ENCODE peak calls at places on chromosomes 12 and 14, in four cellular contexts. One of them, this sample, is unnamed.

GRCh38 chr12:46461459-46461858 is 88.9 kb upstream of the SLC38A2 start:
- DNase-seq in GM10248: no peak
- DNase-seq in CD4-positive, alpha-beta memory T cell: no peak
- DNase-seq in EL: no peak
- DNase-seq in this sample: no peak

GRCh38 chr12:15863258-15863835 is 18.8 kb upstream of the STRAP start:
- DNase-seq in GM10248: no peak
- DNase-seq in CD4-positive, alpha-beta memory T cell: no peak
- DNase-seq in EL: peak
- DNase-seq in this sample: no peak

GRCh38 chr12:50362671-50363070 is 33.7 kb downstream of the FAM186A start:
- DNase-seq in GM10248: no peak
- DNase-seq in EL: no peak
- DNase-seq in CD4-positive, alpha-beta memory T cell: no peak
- DNase-seq in this sample: no peak

GRCh38 chr12:93793007-93793406 is 115.8 kb downstream of the CRADD start:
- DNase-seq in GM10248: no peak
- DNase-seq in EL: no peak
- DNase-seq in CD4-positive, alpha-beta memory T cell: no peak
- DNase-seq in this sample: no peak

GRCh38 chr12:123076604-123077297 is 74.1 kb downstream of the PITPNM2 start:
- DNase-seq in EL: peak
- DNase-seq in GM10248: peak
- DNase-seq in CD4-positive, alpha-beta memory T cell: peak
- DNase-seq in this sample: no peak

GRCh38 chr12:88944403-88944802 is 364.1 kb upstream of the KITLG start:
- DNase-seq in CD4-positive, alpha-beta memory T cell: no peak
- DNase-seq in EL: peak
- DNase-seq in GM10248: no peak
- DNase-seq in this sample: no peak

GRCh38 chr12:103912069-103912468 is 18.1 kb upstream of the HSP90B1 start:
- DNase-seq in GM10248: no peak
- DNase-seq in CD4-positive, alpha-beta memory T cell: no peak
- DNase-seq in EL: no peak
- DNase-seq in this sample: no peak

GRCh38 chr12:51071663-51072062 is 11.7 kb downstream of the CSRNP2 start:
- DNase-seq in EL: no peak
- DNase-seq in GM10248: no peak
- DNase-seq in CD4-positive, alpha-beta memory T cell: no peak
- DNase-seq in this sample: no peak

GRCh38 chr12:31959701-31960391 is 631 bp downstream of the RESF1 start:
- DNase-seq in GM10248: peak
- DNase-seq in CD4-positive, alpha-beta memory T cell: no peak
- DNase-seq in EL: peak
- DNase-seq in this sample: peak

GRCh38 chr12:64608901-64609542 is 1.3 kb upstream of the RASSF3 start:
- DNase-seq in EL: peak
- DNase-seq in CD4-positive, alpha-beta memory T cell: peak
- DNase-seq in GM10248: peak
- DNase-seq in this sample: no peak

GRCh38 chr14:91511014-91511466 is 930 bp upstream of the PPP4R3A start:
- DNase-seq in EL: no peak
- DNase-seq in GM10248: peak
- DNase-seq in CD4-positive, alpha-beta memory T cell: no peak
- DNase-seq in this sample: no peak

GRCh38 chr14:104643306-104643705 is 38.7 kb upstream of the TMEM179 start:
- DNase-seq in GM10248: no peak
- DNase-seq in EL: no peak
- DNase-seq in CD4-positive, alpha-beta memory T cell: no peak
- DNase-seq in this sample: no peak

GRCh38 chr12:56749853-56750252 is 2.3 kb downstream of the PRIM1 start:
- DNase-seq in GM10248: no peak
- DNase-seq in EL: no peak
- DNase-seq in CD4-positive, alpha-beta memory T cell: no peak
- DNase-seq in this sample: no peak

GRCh38 chr14:55389330-55389729 is 22.3 kb downstream of the ATG14 start:
- DNase-seq in GM10248: no peak
- DNase-seq in EL: peak
- DNase-seq in CD4-positive, alpha-beta memory T cell: no peak
- DNase-seq in this sample: no peak

GRCh38 chr12:4269279-4269991 is 4.1 kb upstream of the CCND2 start:
- DNase-seq in GM10248: peak
- DNase-seq in EL: no peak
- DNase-seq in CD4-positive, alpha-beta memory T cell: peak
- DNase-seq in this sample: no peak

GRCh38 chr14:61877050-61877390 is 114.8 kb downstream of the SNAPC1 start:
- DNase-seq in GM10248: no peak
- DNase-seq in EL: no peak
- DNase-seq in CD4-positive, alpha-beta memory T cell: no peak
- DNase-seq in this sample: no peak

GRCh38 chr12:96720363-96720705 is 186.7 kb upstream of the NEDD1 start:
- DNase-seq in GM10248: peak
- DNase-seq in EL: no peak
- DNase-seq in CD4-positive, alpha-beta memory T cell: peak
- DNase-seq in this sample: no peak

This sample was measured in smooth muscle cell of the brain vasculature.